ENCODE peak calls at places on chromosomes 2 and 18, in five cellular contexts. I is IMR-90, Q is mesendoderm, X is GM23248, U is astrocyte. J is an unnamed sample. For H3K4me1, the result is how much of the 10 kb centered on the place peaks cover.

GRCh38 chr2:223596208-223596607 is 6.0 kb downstream of the SCG2 start:
- DNase-seq in I (no peak), Q (no peak), X (no peak), U (no peak), J (no peak)

GRCh38 chr2:66537001-66537400 is 102.1 kb downstream of the MEIS1 start:
- DNase-seq in I (no peak), Q (peak), X (no peak), U (no peak), J (no peak)

GRCh38 chr2:20190862-20191713 is 33.8 kb downstream of the SDC1 start:
- DNase-seq in I (no peak), Q (peak), X (no peak), U (peak), J (peak)

GRCh38 chr2:22536131-22536530 is 848.8 kb upstream of the KLHL29 start:
- DNase-seq in I (no peak), Q (no peak), X (peak), U (no peak), J (no peak)

GRCh38 chr2:147076634-147077033 is 768.2 kb upstream of the ACVR2A start:
- DNase-seq in I (peak), Q (peak), X (peak), U (peak), J (peak)

GRCh38 chr2:20613342-20613916 is 37.5 kb downstream of the HS1BP3 start:
- DNase-seq in I (no peak), Q (no peak), X (no peak), U (no peak), J (no peak)

GRCh38 chr2:142097711-142098110 is 33.1 kb downstream of the LRP1B start:
- DNase-seq in I (no peak), Q (no peak), X (no peak), U (no peak), J (no peak)

GRCh38 chr18:78935406-78935805 is 44.2 kb upstream of the SALL3 start:
- DNase-seq in I (no peak), Q (no peak), X (no peak), U (no peak), J (peak)

GRCh38 chr2:118613742-118614141 is 233.7 kb downstream of the EN1 start:
- DNase-seq in I (no peak), Q (no peak), X (no peak), U (no peak), J (no peak)

GRCh38 chr2:25115902-25116301 is 52.5 kb downstream of the POMC start:
- DNase-seq in I (peak), Q (no peak), X (peak), U (peak), J (no peak)

GRCh38 chr2:173109253-173110188 is 33.9 kb downstream of the MAP3K20 start:
- DNase-seq in I (peak), Q (no peak), X (peak), U (peak), J (no peak)

GRCh38 chr18:45951021-45951714 is 16.0 kb downstream of the EPG5 start:
- DNase-seq in I (peak), Q (peak), X (peak), U (peak), J (peak)

GRCh38 chr18:63439334-63439733 is 17.1 kb upstream of the VPS4B start:
- DNase-seq in I (peak), Q (peak), X (peak), U (peak), J (no peak)

GRCh38 chr18:13892098-13892497 is 23.2 kb downstream of the MC2R start:
- DNase-seq in I (no peak), Q (no peak), X (no peak), U (no peak), J (no peak)

GRCh38 chr2:128354731-128355470 is 36.2 kb upstream of the HS6ST1 start:
- DNase-seq in I (peak), Q (no peak), X (peak), U (no peak), J (peak)

GRCh38 chr18:26051845-26052244 is 38.6 kb downstream of the SS18 start:
- DNase-seq in I (no peak), Q (no peak), X (no peak), U (no peak), J (no peak)

GRCh38 chr18:7657050-7657449 is 89.9 kb downstream of the PTPRM start:
- DNase-seq in I (no peak), Q (no peak), X (no peak), U (no peak), J (no peak)

GRCh38 chr18:44723366-44723765 is 42.7 kb downstream of the SETBP1 start:
- DNase-seq in I (no peak), Q (no peak), X (no peak), U (no peak), J (no peak)
- H3K4me1 ChIP-seq in I (under half), Q (under half), X (under half), U (under half), J (under half)

GRCh38 chr2:86634352-86634751 is 10.7 kb upstream of the RNF103 start:
- DNase-seq in I (no peak), Q (no peak), X (no peak), U (no peak), J (no peak)

GRCh38 chr2:86636842-86637241 is 13.2 kb upstream of the RNF103 start:
- DNase-seq in I (no peak), Q (no peak), X (no peak), U (no peak), J (no peak)

GRCh38 chr2:86631846-86632485 is 8.3 kb upstream of the RNF103 start:
- DNase-seq in I (no peak), Q (peak), X (no peak), U (no peak), J (no peak)

GRCh38 chr2:86632672-86633071 is 9.0 kb upstream of the RNF103 start:
- DNase-seq in I (no peak), Q (no peak), X (no peak), U (no peak), J (no peak)

GRCh38 chr2:86633094-86633740 is 9.6 kb upstream of the RNF103 start:
- DNase-seq in I (no peak), Q (no peak), X (no peak), U (no peak), J (no peak)
- H3K4me2 ChIP-seq in I (no peak), Q (no peak), X (no peak), U (no peak), J (no peak)

DNA sequence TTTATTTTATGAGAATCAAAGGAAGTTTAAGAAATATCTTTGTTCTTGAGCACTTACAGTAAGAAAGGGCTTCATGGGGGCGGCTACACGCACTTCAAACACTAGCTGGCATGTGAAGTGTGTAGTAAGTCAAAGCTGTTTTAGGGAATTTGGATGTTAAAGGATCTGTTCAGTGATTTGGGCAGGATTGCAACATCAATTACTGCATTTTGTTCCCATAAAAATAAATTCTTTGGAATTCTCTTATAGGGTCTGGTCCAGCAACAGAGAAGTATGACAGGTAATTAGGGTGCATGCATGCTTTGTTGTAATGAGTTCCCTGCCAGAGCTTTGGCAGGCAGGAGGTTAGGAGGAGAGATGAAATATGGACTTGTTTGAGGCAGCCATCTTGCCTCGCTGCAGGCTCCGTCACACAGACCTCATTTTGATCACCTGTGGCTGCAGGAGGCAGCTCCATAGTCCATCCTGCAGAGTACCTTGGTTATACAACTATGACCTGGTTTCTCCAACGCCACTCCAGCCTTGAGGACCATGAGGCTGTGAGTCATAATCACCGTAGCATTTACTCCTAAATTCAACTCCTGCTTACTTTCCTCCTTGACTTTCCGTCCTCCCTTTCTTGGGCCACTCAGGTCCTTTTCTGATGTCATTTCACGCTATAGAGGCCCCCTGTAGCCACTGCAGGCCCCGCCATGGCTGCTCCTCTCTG is 26.5 kb upstream of the EML4 start:
- DNase-seq in I (peak), Q (no peak), X (peak), U (peak), J (no peak)
- H3K4me1 ChIP-seq in I (under half), Q (under half), X (under half), U (under half), J (under half)

GRCh38 chr2:63679252-63679850 is 90.6 kb downstream of the MDH1 start:
- DNase-seq in I (no peak), Q (no peak), X (peak), U (no peak), J (no peak)
- H3K4me2 ChIP-seq in I (no peak), Q (no peak), X (peak), U (no peak), J (no peak)

GRCh38 chr2:239532859-239533258 is 132.0 kb upstream of the HDAC4 start:
- DNase-seq in I (no peak), Q (no peak), X (no peak), U (no peak), J (peak)
- H3K4me1 ChIP-seq in I (under half), Q (under half), X (under half), U (under half), J (under half)

GRCh38 chr18:76494181-76494540 is 881 bp downstream of the ZNF516 start:
- DNase-seq in I (peak), Q (peak), X (peak), U (peak), J (peak)
- H3K4me2 ChIP-seq in I (peak), Q (peak), X (peak), U (peak), J (peak)

GRCh38 chr2:229870903-229871650 is 50.7 kb downstream of the TRIP12 start:
- DNase-seq in I (peak), Q (no peak), X (peak), U (no peak), J (no peak)

GRCh38 chr2:229873123-229873581 is 48.7 kb downstream of the TRIP12 start:
- DNase-seq in I (no peak), Q (no peak), X (no peak), U (no peak), J (no peak)

GRCh38 chr2:229869226-229869625 is 52.6 kb downstream of the TRIP12 start:
- DNase-seq in I (no peak), Q (peak), X (no peak), U (no peak), J (no peak)

GRCh38 chr2:229865033-229865432 is 56.8 kb downstream of the TRIP12 start:
- DNase-seq in I (no peak), Q (no peak), X (no peak), U (no peak), J (no peak)

GRCh38 chr2:229868794-229869193 is 53.0 kb downstream of the TRIP12 start:
- DNase-seq in I (peak), Q (no peak), X (no peak), U (no peak), J (no peak)
- H3K4me1 ChIP-seq in I (under half), Q (under half), X (under half), U (under half), J (under half)